ENCODE peak calls at places on chromosomes 13 and 19, in four cellular contexts. Q is fibroblast of mammary gland, F is mammary epithelial cell, X is astrocyte of the cerebellum. W is an unnamed sample.

GRCh38 chr13:112554214-112554850 is 33.6 kb downstream of the TUBGCP3 start:
- DNase-seq in Q (no peak), F (no peak), X (no peak), W (no peak)

GRCh38 chr13:70339738-70340137 is 231.5 kb upstream of the KLHL1 start:
- DNase-seq in Q (no peak), F (peak), X (peak), W (no peak)

GRCh38 chr13:97279913-97280312 is 57.8 kb downstream of the MBNL2 start:
- DNase-seq in Q (peak), F (no peak), X (peak), W (no peak)

GRCh38 chr19:51439021-51439465 is 19.2 kb downstream of the SIGLEC8 start:
- DNase-seq in Q (peak), F (peak), X (no peak), W (no peak)

GRCh38 chr19:10915511-10916091 is 12.8 kb downstream of the YIPF2 start:
- DNase-seq in Q (peak), F (peak), X (no peak), W (peak)

GRCh38 chr13:68927387-68928026 is 1180.1 kb upstream of the ATXN8OS start:
- DNase-seq in Q (peak), F (no peak), X (peak), W (no peak)

GRCh38 chr13:75902166-75903104 is 266.3 kb downstream of the LMO7 start:
- DNase-seq in Q (no peak), F (no peak), X (no peak), W (no peak)

GRCh38 chr13:24223341-24224231 is 63.1 kb downstream of the SPATA13 start:
- DNase-seq in Q (no peak), F (no peak), X (no peak), W (no peak)

GRCh38 chr13:27374650-27375049 is 49.8 kb upstream of the GTF3A start:
- DNase-seq in Q (peak), F (peak), X (peak), W (peak)

GRCh38 chr19:46155237-46155636 is 7.2 kb downstream of the IGFL2 start:
- DNase-seq in Q (no peak), F (no peak), X (no peak), W (no peak)

GRCh38 chr19:15702590-15702930 is 25.3 kb upstream of the OR10H2 start:
- DNase-seq in Q (peak), F (peak), X (no peak), W (no peak)

GRCh38 chr13:33537691-33538090 is 252.1 kb upstream of the STARD13 start:
- DNase-seq in Q (peak), F (no peak), X (no peak), W (no peak)

GRCh38 chr13:97223711-97224461 is 1.8 kb downstream of the MBNL2 start:
- DNase-seq in Q (peak), F (peak), X (peak), W (peak)

GRCh38 chr13:50161052-50161451 is 145.8 kb downstream of the KCNRG start:
- DNase-seq in Q (peak), F (peak), X (no peak), W (no peak)

GRCh38 chr19:7916137-7916907 is 1.7 kb downstream of the TGFBR3L start:
- DNase-seq in Q (no peak), F (no peak), X (no peak), W (no peak)

GRCh38 chr19:6415592-6416190 is 8.9 kb downstream of the KHSRP start:
- DNase-seq in Q (no peak), F (no peak), X (no peak), W (no peak)

GRCh38 chr13:49093376-49093775 is 117.7 kb downstream of the FNDC3A start:
- DNase-seq in Q (no peak), F (no peak), X (no peak), W (no peak)

GRCh38 chr13:109707044-109707794 is 79.2 kb downstream of the IRS2 start:
- DNase-seq in Q (no peak), F (no peak), X (no peak), W (no peak)

GRCh38 chr19:13172335-13173128 is 22.3 kb downstream of the IER2 start:
- DNase-seq in Q (peak), F (peak), X (no peak), W (no peak)

GRCh38 chr19:38538793-38539528 is 78.8 kb downstream of the MAP4K1 start:
- DNase-seq in Q (no peak), F (peak), X (no peak), W (no peak)

GRCh38 chr19:11209892-11210655 is 12.7 kb upstream of the KANK2 start:
- DNase-seq in Q (no peak), F (no peak), X (no peak), W (no peak)

GRCh38 chr13:72953391-72953960 is 105.3 kb upstream of the KLF5 start:
- DNase-seq in Q (no peak), F (no peak), X (no peak), W (no peak)

GRCh38 chr19:3360494-3361383 is 5.6 kb upstream of the NFIC start:
- DNase-seq in Q (peak), F (no peak), X (no peak), W (no peak)

GRCh38 chr13:102392810-102393209 is 9.0 kb downstream of the FGF14 start:
- DNase-seq in Q (peak), F (peak), X (no peak), W (no peak)

GRCh38 chr13:30851697-30852096 is 54.4 kb upstream of the MEDAG start:
- DNase-seq in Q (no peak), F (no peak), X (no peak), W (no peak)

GRCh38 chr19:35608250-35608649 is 4.3 kb upstream of the HAUS5 start:
- DNase-seq in Q (no peak), F (no peak), X (no peak), W (no peak)

GRCh38 chr13:113769106-113769505 is 10.1 kb downstream of the TMEM255B start:
- DNase-seq in Q (no peak), F (no peak), X (no peak), W (no peak)

GRCh38 chr19:10105241-10106099 is 692 bp upstream of the PPAN start:
- DNase-seq in Q (no peak), F (no peak), X (no peak), W (no peak)

GRCh38 chr13:30972888-30973377 is 40.5 kb downstream of the TEX26 start:
- DNase-seq in Q (no peak), F (no peak), X (peak), W (peak)

GRCh38 chr19:4009990-4010807 is 2.7 kb downstream of the PIAS4 start:
- DNase-seq in Q (no peak), F (no peak), X (no peak), W (no peak)

GRCh38 chr13:93446256-93446655 is 219.6 kb downstream of the GPC6 start:
- DNase-seq in Q (no peak), F (no peak), X (no peak), W (no peak)

GRCh38 chr19:47036233-47036651 is 12.2 kb downstream of the TMEM160 start:
- DNase-seq in Q (peak), F (no peak), X (no peak), W (no peak)

GRCh38 chr19:2014731-2015610 is 543 bp downstream of the BTBD2 start:
- DNase-seq in Q (no peak), F (no peak), X (no peak), W (no peak)

GRCh38 chr19:3949997-3950859 is 17.4 kb downstream of the NMRK2 start:
- DNase-seq in Q (no peak), F (no peak), X (no peak), W (no peak)

DNA sequence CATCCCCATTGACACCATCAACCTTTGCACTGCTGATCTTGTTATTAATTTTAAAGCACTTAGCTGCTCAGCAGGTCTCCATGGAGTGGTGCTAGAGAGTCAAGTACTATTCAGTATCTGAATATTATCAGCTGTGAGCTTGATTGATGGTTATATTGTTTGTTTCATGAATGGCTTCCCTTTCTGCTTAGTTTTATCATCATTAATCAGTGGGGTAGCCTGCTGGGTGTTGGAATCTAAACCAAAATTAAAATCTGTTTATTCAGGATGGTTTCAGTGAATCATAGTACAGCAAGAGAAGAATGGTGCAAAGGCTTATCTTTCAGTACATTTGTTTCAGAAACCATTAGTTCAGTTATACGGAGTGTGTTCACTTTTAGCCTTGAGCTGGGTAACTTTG is 42.5 kb upstream of the SCEL start:
- DNase-seq in Q (peak), F (peak), X (no peak), W (no peak)
- TF ChIP-seq CTCF in Q (peak), F (peak), X (peak), W (peak)

GRCh38 chr13:101155920-101156319 is 260.4 kb downstream of the NALCN start:
- DNase-seq in Q (peak), F (no peak), X (no peak), W (no peak)
- TF ChIP-seq CTCF in Q (peak), F (peak), X (peak), W (peak)

GRCh38 chr19:40270362-40271089 is 14.6 kb downstream of the AKT2 start:
- DNase-seq in Q (no peak), F (no peak), X (no peak), W (no peak)
- TF ChIP-seq CTCF in Q (no peak), F (no peak), X (no peak), W (no peak)

GRCh38 chr19:34368338-34368737 is 3.3 kb downstream of the GPI start:
- DNase-seq in Q (no peak), F (no peak), X (no peak), W (no peak)

GRCh38 chr19:34370983-34371382 is 6.0 kb downstream of the GPI start:
- DNase-seq in Q (no peak), F (no peak), X (no peak), W (no peak)

GRCh38 chr19:34367424-34367957 is 2.5 kb downstream of the GPI start:
- DNase-seq in Q (no peak), F (no peak), X (no peak), W (no peak)

GRCh38 chr19:34366670-34367423 is 1.9 kb downstream of the GPI start:
- DNase-seq in Q (peak), F (peak), X (peak), W (peak)

DNA sequence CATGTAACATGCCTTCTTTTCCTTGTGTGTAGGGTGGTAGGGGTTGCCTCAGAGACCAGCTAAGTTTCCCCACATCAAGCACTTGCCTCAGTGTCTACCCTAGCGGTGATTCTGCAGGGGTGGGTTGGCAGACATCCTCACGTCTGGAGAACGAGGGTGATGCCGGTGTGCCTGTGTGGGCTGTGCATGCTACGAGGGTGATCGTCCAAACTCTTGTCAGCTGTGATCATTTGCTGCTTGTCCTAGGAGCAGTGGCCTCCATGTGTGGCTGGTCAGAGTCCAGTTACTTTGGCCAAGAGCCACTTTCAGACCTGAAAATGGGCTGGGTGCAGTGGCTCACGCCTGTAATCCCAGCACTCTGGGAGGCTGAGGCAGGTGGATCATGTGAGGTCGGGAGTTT is 5.1 kb downstream of the GPI start:
- DNase-seq in Q (no peak), F (no peak), X (no peak), W (no peak)
- TF ChIP-seq CTCF in Q (no peak), F (no peak), X (no peak), W (no peak)

GRCh38 chr13:19959141-19959830 is 759 bp downstream of the ZMYM2 start:
- DNase-seq in Q (peak), F (peak), X (no peak), W (no peak)
- TF ChIP-seq CTCF in Q (no peak), F (no peak), X (no peak), W (peak)

GRCh38 chr19:44740351-44740824 is 8.1 kb upstream of the BCL3 start:
- DNase-seq in Q (no peak), F (no peak), X (no peak), W (no peak)
- TF ChIP-seq CTCF in Q (peak), F (no peak), X (peak), W (peak)

GRCh38 chr19:49916839-49917733 is 11.9 kb upstream of the ATF5 start:
- DNase-seq in Q (peak), F (no peak), X (no peak), W (no peak)
- TF ChIP-seq CTCF in Q (no peak), F (no peak), X (peak), W (no peak)

GRCh38 chr13:98397221-98397620 is 179.7 kb downstream of the STK24 start:
- DNase-seq in Q (peak), F (no peak), X (no peak), W (no peak)
- TF ChIP-seq CTCF in Q (peak), F (no peak), X (peak), W (peak)

W was measured in AG09309.